ENCODE peak calls at places on chromosomes 2 and 18, in seven cellular contexts. T is HCT116, K is stomach, Q is GM12892, G is GM12891, L is K562, D is HL-60. F is an unnamed sample.

GRCh38 chr2:215435261-215435808 is 533 bp downstream of the FN1 start:
- DNase-seq in T (no peak), K (peak; percentile 26), Q (peak; percentile 4), G (peak; percentile 19), L (peak; percentile 38), D (no peak), F (peak; percentile 12)

GRCh38 chr2:196101325-196101981 is 32.8 kb upstream of the DNAH7 start:
- DNase-seq in T (no peak), K (no peak), Q (peak; percentile 32), G (peak; percentile 27), L (peak; percentile 78), D (no peak), F (peak; percentile 30)

GRCh38 chr2:224982226-224982625 is 60.0 kb downstream of the DOCK10 start:
- DNase-seq in T (no peak), K (no peak), Q (no peak), G (no peak), L (no peak), D (no peak), F (no peak)

GRCh38 chr2:2109186-2109585 is 221.9 kb downstream of the MYT1L start:
- DNase-seq in T (no peak), K (no peak), Q (no peak), G (no peak), L (no peak), D (no peak), F (no peak)

GRCh38 chr2:215772634-215773563 is 240.5 kb downstream of the MREG start:
- DNase-seq in T (no peak), K (no peak), Q (no peak), G (no peak), L (peak; percentile 28), D (no peak), F (no peak)

GRCh38 chr2:24838541-24838940 is 45.3 kb downstream of the CENPO start:
- DNase-seq in T (no peak), K (no peak), Q (no peak), G (no peak), L (no peak), D (no peak), F (no peak)

GRCh38 chr2:84875213-84875560 is 5.7 kb downstream of the TRABD2A start:
- DNase-seq in T (no peak), K (no peak), Q (no peak), G (no peak), L (no peak), D (no peak), F (no peak)

GRCh38 chr2:25122367-25122766 is 46.0 kb downstream of the POMC start:
- DNase-seq in T (no peak), K (no peak), Q (no peak), G (no peak), L (no peak), D (no peak), F (no peak)

GRCh38 chr2:30583204-30583749 is 136.2 kb downstream of the LCLAT1 start:
- DNase-seq in T (no peak), K (no peak), Q (no peak), G (no peak), L (peak; percentile 55), D (no peak), F (no peak)

GRCh38 chr2:12730265-12730664 is 13.5 kb downstream of the TRIB2 start:
- DNase-seq in T (no peak), K (no peak), Q (no peak), G (no peak), L (no peak), D (no peak), F (no peak)

GRCh38 chr2:134665729-134666506 is 52.9 kb downstream of the TMEM163 start:
- DNase-seq in T (no peak), K (no peak), Q (no peak), G (no peak), L (no peak), D (no peak), F (no peak)

GRCh38 chr2:186641807-186642321 is 52.0 kb upstream of the FAM171B start:
- DNase-seq in T (peak; percentile 50), K (no peak), Q (no peak), G (no peak), L (peak; percentile 63), D (peak; percentile 11), F (peak; percentile 15)

GRCh38 chr2:166180951-166181812 is 53.4 kb upstream of the SCN1A start:
- DNase-seq in T (peak; percentile 13), K (peak; percentile 54), Q (peak; percentile 7), G (peak; percentile 17), L (peak; percentile 66), D (peak; percentile 4), F (peak; percentile 38)

GRCh38 chr2:153354406-153354805 is 124.2 kb downstream of the RPRM start:
- DNase-seq in T (no peak), K (no peak), Q (no peak), G (no peak), L (no peak), D (no peak), F (no peak)

GRCh38 chr2:43609304-43609883 is 13.6 kb upstream of the THADA start:
- DNase-seq in T (peak; percentile 37), K (no peak), Q (no peak), G (no peak), L (peak; percentile 74), D (no peak), F (peak; percentile 21)

GRCh38 chr18:11178951-11179549 is 29.7 kb upstream of the PIEZO2 start:
- DNase-seq in T (no peak), K (no peak), Q (no peak), G (no peak), L (no peak), D (no peak), F (no peak)

GRCh38 chr2:218981390-218982311 is 3.3 kb downstream of the FEV start:
- DNase-seq in T (no peak), K (peak; percentile 52), Q (peak; percentile 10), G (peak; percentile 25), L (no peak), D (no peak), F (peak; percentile 46)

GRCh38 chr2:95312543-95313205 is 15.5 kb downstream of the KCNIP3 start:
- DNase-seq in T (no peak), K (no peak), Q (no peak), G (no peak), L (no peak), D (no peak), F (no peak)

GRCh38 chr2:86787701-86788100 is 3.0 kb downstream of the CD8A start:
- DNase-seq in T (no peak), K (no peak), Q (no peak), G (no peak), L (no peak), D (no peak), F (no peak)

GRCh38 chr2:152566728-152567069 is 150.6 kb downstream of the PRPF40A start:
- DNase-seq in T (no peak), K (no peak), Q (no peak), G (no peak), L (no peak), D (no peak), F (no peak)

GRCh38 chr2:70936165-70936978 is 672 bp downstream of the ATP6V1B1 start:
- DNase-seq in T (no peak), K (no peak), Q (no peak), G (no peak), L (no peak), D (no peak), F (no peak)

GRCh38 chr2:99974966-99975365 is 167.4 kb downstream of the AFF3 start:
- DNase-seq in T (no peak), K (no peak), Q (no peak), G (no peak), L (no peak), D (no peak), F (no peak)

GRCh38 chr2:236317938-236318396 is 53.8 kb upstream of the ASB18 start:
- DNase-seq in T (no peak), K (peak; percentile 38), Q (no peak), G (no peak), L (no peak), D (no peak), F (peak; percentile 67)

GRCh38 chr2:109128466-109129355 is at the start of gene SH3RF3:
- DNase-seq in T (no peak), K (peak; percentile 44), Q (peak; percentile 31), G (peak; percentile 44), L (no peak), D (peak; percentile 49), F (peak; percentile 25)

GRCh38 chr2:128381001-128381938 is 62.6 kb upstream of the HS6ST1 start:
- DNase-seq in T (no peak), K (peak; percentile 21), Q (no peak), G (no peak), L (no peak), D (no peak), F (peak; percentile 5)

GRCh38 chr2:229199267-229199666 is 71.8 kb downstream of the PID1 start:
- DNase-seq in T (no peak), K (no peak), Q (no peak), G (no peak), L (no peak), D (no peak), F (no peak)

GRCh38 chr2:61177727-61178549 is 15.9 kb downstream of the C2orf74 start:
- DNase-seq in T (no peak), K (peak; percentile 28), Q (peak; percentile 29), G (peak; percentile 29), L (peak; percentile 45), D (no peak), F (peak; percentile 35)

GRCh38 chr2:239630618-239631286 is 229.9 kb upstream of the HDAC4 start:
- DNase-seq in T (no peak), K (no peak), Q (no peak), G (no peak), L (no peak), D (no peak), F (no peak)

GRCh38 chr18:62637807-62638687 is 77.3 kb upstream of the PHLPP1 start:
- DNase-seq in T (peak; percentile 44), K (peak; percentile 32), Q (peak; percentile 34), G (peak; percentile 47), L (peak; percentile 71), D (peak; percentile 43), F (peak; percentile 55)

GRCh38 chr18:79506191-79507075 is 110.7 kb downstream of the NFATC1 start:
- DNase-seq in T (no peak), K (no peak), Q (no peak), G (no peak), L (no peak), D (peak; percentile 49), F (peak; percentile 11)
- TF ChIP-seq POLR2AphosphoS5 in T (no peak), K (no peak), Q (no peak), G (no peak), L (no peak), D (no peak), F (no peak)

GRCh38 chr18:59897321-59897954 is 2.4 kb upstream of the PMAIP1 start:
- DNase-seq in T (no peak), K (no peak), Q (no peak), G (no peak), L (no peak), D (no peak), F (no peak)
- TF ChIP-seq POLR2AphosphoS5 in T (no peak), K (no peak), Q (no peak), G (no peak), L (no peak), D (no peak), F (no peak)

GRCh38 chr18:56921888-56922480 is 224.9 kb upstream of the BOD1L2 start:
- DNase-seq in T (no peak), K (no peak), Q (no peak), G (no peak), L (no peak), D (no peak), F (no peak)
- TF ChIP-seq POLR2AphosphoS5 in T (no peak), K (no peak), Q (no peak), G (no peak), L (no peak), D (no peak), F (no peak)

DNA sequence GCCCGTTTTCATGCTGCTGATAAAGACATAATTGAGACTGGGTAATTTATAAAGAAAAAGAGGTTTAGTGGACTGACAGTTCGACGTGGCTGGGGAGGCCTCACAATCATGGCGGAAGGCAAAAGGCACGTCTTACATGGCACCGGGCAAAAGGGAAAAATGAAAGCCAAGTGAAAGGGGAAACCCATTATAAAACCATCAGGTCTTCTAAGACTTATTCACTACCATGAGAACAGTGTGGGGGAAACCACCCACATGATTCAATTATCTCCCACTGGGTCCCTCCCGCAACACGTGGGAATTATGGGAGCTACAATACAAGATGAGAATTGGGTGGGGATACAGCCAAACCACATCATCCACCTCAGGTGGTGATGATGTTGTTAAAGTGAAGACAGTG is 3.3 kb upstream of the RAB12 start:
- DNase-seq in T (no peak), K (no peak), Q (no peak), G (no peak), L (no peak), D (no peak), F (no peak)
- TF ChIP-seq POLR2AphosphoS5 in T (no peak), K (no peak), Q (no peak), G (no peak), L (no peak), D (no peak), F (no peak)

F was measured in transverse colon.